ENCODE peak calls at places on chromosome 3, in four cellular contexts. L is HepG2, S is GM12878, R is H1. D is an unnamed sample.

GRCh38 chr3:22016197-22016596 is 265.2 kb upstream of the ZNF385D start:
- DNase-seq in L (no peak), S (no peak), R (no peak), D (no peak)

GRCh38 chr3:169150874-169151273 is 512.6 kb downstream of the MECOM start:
- DNase-seq in L (no peak), S (no peak), R (no peak), D (peak)

GRCh38 chr3:124246949-124247348 is 255.0 kb upstream of the ROPN1 start:
- DNase-seq in L (peak), S (no peak), R (no peak), D (no peak)

GRCh38 chr3:183300996-183301562 is 48.0 kb downstream of the B3GNT5 start:
- DNase-seq in L (no peak), S (no peak), R (no peak), D (no peak)

GRCh38 chr3:69094467-69095205 is 9.9 kb downstream of the ARL6IP5 start:
- DNase-seq in L (no peak), S (no peak), R (no peak), D (no peak)

GRCh38 chr3:11718582-11719405 is 75.1 kb upstream of the VGLL4 start:
- DNase-seq in L (peak), S (no peak), R (no peak), D (peak)

GRCh38 chr3:179288845-179289244 is 34.0 kb upstream of the ZNF639 start:
- DNase-seq in L (no peak), S (no peak), R (no peak), D (no peak)

GRCh38 chr3:16940769-16941683 is 56.3 kb downstream of the PLCL2 start:
- DNase-seq in L (no peak), S (no peak), R (no peak), D (no peak)

GRCh38 chr3:171878441-171879225 is 35.5 kb downstream of the TMEM212 start:
- DNase-seq in L (peak), S (no peak), R (no peak), D (no peak)
- TF ChIP-seq TCF12 in L (no peak), S (no peak), R (no peak), D (no peak)

DNA sequence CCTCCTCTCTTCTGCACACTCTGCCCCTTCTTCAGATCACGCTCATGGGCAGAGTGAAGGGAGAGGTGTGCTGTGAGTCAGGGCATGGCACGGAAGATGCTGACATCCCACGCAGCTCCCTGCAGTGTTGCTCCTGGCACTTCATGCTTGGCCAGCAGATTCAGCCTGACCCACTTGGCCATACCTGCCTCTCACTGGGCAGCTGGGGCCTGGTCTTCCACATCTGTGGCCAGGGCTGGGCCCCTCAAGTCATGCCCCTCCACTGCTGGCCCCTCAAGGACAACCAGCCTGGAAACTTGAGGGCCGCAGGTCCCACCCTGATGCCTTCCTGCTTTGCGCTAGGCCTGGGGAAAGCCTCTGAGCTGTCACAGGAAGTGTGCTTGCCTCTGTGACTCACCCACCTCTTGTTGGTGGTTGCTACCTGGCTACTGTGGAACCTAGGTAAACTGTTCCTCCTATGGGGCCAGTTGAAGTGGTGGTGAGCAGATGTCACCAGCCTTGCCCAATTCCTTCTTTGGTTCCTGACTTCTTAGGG is 48.7 kb downstream of the BSN start:
- DNase-seq in L (no peak), S (no peak), R (no peak), D (no peak)
- TF ChIP-seq TCF12 in L (no peak), S (no peak), R (no peak), D (no peak)

GRCh38 chr3:105967117-105967516 is 98.3 kb upstream of the CBLB start:
- DNase-seq in L (no peak), S (no peak), R (no peak), D (no peak)
- TF ChIP-seq TCF12 in L (no peak), S (no peak), R (no peak), D (no peak)

GRCh38 chr3:98777801-98778220 is 14.7 kb downstream of the ST3GAL6 start:
- DNase-seq in L (no peak), S (no peak), R (no peak), D (no peak)
- TF ChIP-seq TCF12 in L (no peak), S (no peak), R (no peak), D (no peak)

D was measured in SK-N-SH.